ENCODE peak calls at places on chromosomes 2 and 18, in eight cellular contexts. W, S, A, G, L, X, N and F are unnamed samples.
A peak's percentile ranks its signal among the peaks of the same experiment; 100 is the strongest.

GRCh38 chr2:23420091-23420839 is 35.3 kb downstream of the KLHL29 start:
- DNase-seq in S (no peak), W (no peak), A (no peak), X (no peak), G (no peak), L (no peak), N (no peak), F (no peak)

GRCh38 chr2:39736593-39736992 is 42.5 kb downstream of the THUMPD2 start:
- DNase-seq in X (no peak), S (no peak), N (no peak), G (no peak), A (peak; percentile 79), L (peak; percentile 92), W (peak; percentile 77), F (no peak)

GRCh38 chr2:54559593-54560145 is 103.5 kb downstream of the SPTBN1 start:
- DNase-seq in A (peak; percentile 72), W (peak; percentile 86), L (peak; percentile 69), S (peak; percentile 88), N (no peak), X (peak; percentile 36), G (no peak), F (no peak)

GRCh38 chr18:64592246-64592645 is 443.4 kb upstream of the LINC00305 start:
- DNase-seq in A (no peak), L (no peak), S (no peak), W (no peak), X (no peak), G (no peak), N (no peak), F (no peak)

GRCh38 chr2:150109028-150109427 is 378.4 kb downstream of the RND3 start:
- DNase-seq in N (no peak), A (no peak), G (no peak), L (no peak), X (no peak), W (no peak), S (no peak), F (no peak)

GRCh38 chr2:134738150-134738865 is 19.5 kb upstream of the TMEM163 start:
- DNase-seq in S (no peak), A (no peak), N (no peak), G (no peak), W (peak; percentile 7), L (no peak), X (no peak), F (no peak)

GRCh38 chr2:88638743-88639142 is 11.5 kb upstream of the EIF2AK3 start:
- DNase-seq in N (no peak), W (peak; percentile 36), L (no peak), S (no peak), X (no peak), G (no peak), A (no peak), F (no peak)

GRCh38 chr2:235495373-235496238 is 1.8 kb downstream of the AGAP1 start:
- DNase-seq in S (no peak), W (no peak), N (no peak), A (no peak), G (no peak), L (no peak), X (peak; percentile 51), F (no peak)

GRCh38 chr2:54601339-54601738 is 122.1 kb upstream of the EML6 start:
- DNase-seq in G (no peak), X (no peak), S (no peak), L (no peak), A (no peak), W (no peak), N (no peak), F (no peak)

GRCh38 chr2:237540823-237541222 is 25.6 kb upstream of the PRLH start:
- DNase-seq in G (no peak), A (no peak), S (peak; percentile 15), N (peak; percentile 76), W (peak; percentile 76), L (peak; percentile 40), X (no peak), F (peak; percentile 61)

DNA sequence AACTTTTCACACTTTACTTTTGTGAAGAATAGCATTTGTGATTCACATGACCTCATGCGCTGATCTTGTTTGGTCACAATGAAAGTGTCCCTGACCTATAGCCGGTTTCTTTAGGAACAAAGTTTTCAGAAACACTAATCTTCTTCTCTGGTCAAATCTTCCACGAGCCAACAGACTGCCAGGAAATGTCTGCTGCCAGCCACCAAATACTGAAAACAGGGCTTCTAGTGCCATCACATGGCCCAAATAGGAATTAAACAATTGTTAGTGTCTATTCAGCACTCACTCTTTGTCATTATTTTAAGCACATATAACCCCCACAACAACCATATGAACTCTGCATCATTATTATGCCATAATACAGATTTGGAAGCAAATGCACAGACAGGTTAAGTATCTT is 286.5 kb upstream of the SYT4 start:
- DNase-seq in N (no peak), L (peak; percentile 53), A (no peak), X (peak; percentile 72), W (peak; percentile 66), S (peak; percentile 44), G (no peak), F (peak; percentile 16)
- TF ChIP-seq CTCF in N (peak; percentile 45), L (peak; percentile 60), A (peak; percentile 25), X (peak; percentile 78), W (peak; percentile 64), S (peak; percentile 19), G (peak; percentile 51), F (no peak)

GRCh38 chr2:60806595-60806987 is 50.5 kb downstream of the PAPOLG start:
- DNase-seq in G (no peak), X (no peak), L (no peak), S (no peak), A (no peak), W (no peak), N (no peak), F (no peak)
- H3K4me3 ChIP-seq in G (no peak overlapping the region), X (no peak overlapping the region), L (no peak overlapping the region), S (no peak overlapping the region), A (no peak overlapping the region), W (no peak overlapping the region), N (no peak overlapping the region), F (no peak overlapping the region)

GRCh38 chr2:42359304-42359749 is 1.7 kb downstream of the COX7A2L start:
- DNase-seq in G (no peak), S (peak; percentile 23), A (no peak), W (peak; percentile 35), N (no peak), L (no peak), X (no peak), F (peak; percentile 45)

GRCh38 chr2:42360493-42360889 is 526 bp downstream of the COX7A2L start:
- DNase-seq in A (no peak), S (peak; percentile 39), N (no peak), W (no peak), L (no peak), G (no peak), X (peak; percentile 41), F (no peak)

GRCh38 chr2:42359894-42360483 is 1.0 kb downstream of the COX7A2L start:
- DNase-seq in G (no peak), A (no peak), N (no peak), W (peak; percentile 75), S (peak; percentile 85), X (no peak), L (no peak), F (peak; percentile 40)

GRCh38 chr2:42361728-42362298 is 796 bp upstream of the COX7A2L start:
- DNase-seq in L (no peak), W (no peak), G (no peak), N (no peak), S (no peak), A (no peak), X (no peak), F (no peak)

DNA sequence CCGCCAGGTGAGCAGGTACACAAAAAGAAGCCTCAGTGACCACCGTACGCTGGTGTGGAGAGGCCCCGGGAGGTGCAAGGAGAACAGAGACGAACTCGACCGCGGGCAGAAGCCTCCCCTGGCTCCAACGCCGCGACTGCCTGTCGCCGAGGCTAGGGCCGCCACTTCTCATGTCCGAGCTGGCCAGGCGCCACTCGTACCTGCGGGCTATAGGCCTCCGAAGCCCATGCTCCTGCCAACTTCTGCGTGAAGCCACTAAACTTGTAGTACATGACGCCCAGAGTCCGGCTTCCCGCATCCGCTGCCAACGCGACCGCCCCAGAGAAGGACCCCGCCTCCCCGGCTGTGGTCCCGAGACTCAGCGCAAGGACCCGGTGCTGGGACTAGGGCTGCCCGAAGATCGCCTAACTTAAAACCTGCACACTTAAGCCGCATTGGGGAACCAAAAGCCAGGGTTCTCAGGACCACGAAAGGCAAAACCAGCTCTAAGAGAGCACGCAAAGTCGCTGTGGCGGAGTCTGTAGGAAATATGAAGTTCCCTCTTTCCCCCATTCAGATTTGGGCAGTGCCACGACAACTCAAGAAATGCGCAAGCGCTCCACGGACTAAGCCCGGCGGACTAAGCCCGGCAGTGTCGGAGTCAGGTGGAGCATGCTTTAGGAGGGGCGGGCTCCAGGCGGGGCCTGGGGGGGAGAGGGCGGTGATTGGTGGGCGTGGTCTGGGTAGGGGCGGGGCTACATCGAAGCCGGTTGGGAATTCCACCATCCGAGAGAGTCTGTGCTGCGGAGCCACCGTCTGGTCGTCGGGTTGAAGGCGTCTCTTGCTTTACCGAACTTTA is at the start of gene COX7A2L:
- DNase-seq in N (peak; percentile 93), A (peak; percentile 82), X (peak; percentile 97), G (peak; percentile 96), S (peak; percentile 97), W (peak; percentile 99), L (peak; percentile 95), F (peak; percentile 97)
- TF ChIP-seq CTCF in N (no peak), A (peak; percentile 40), X (peak; percentile 44), G (peak; percentile 54), S (peak; percentile 5), W (peak; percentile 60), L (peak; percentile 56), F (peak; percentile 14)

DNA sequence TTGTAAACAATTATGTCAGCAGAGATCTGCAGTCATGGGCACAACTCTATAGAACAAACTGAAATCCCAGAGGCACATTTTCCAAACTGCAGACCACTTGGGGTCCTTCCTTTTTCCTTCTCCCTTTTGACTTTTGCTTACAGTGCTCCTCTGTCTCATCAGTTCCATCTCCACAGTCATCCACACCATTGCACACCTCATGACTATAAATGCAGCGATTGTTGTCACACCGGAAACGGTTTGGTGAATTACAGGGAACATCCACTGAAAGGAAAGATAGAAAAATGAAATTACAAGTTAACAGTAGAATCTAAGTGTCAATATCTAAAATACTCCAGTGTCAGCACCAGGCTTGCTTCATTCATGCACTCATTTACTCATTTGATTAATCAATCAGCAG is 96.4 kb downstream of the DHRS9 start:
- DNase-seq in S (no peak), X (no peak), N (no peak), G (no peak), W (no peak), L (no peak), A (no peak), F (no peak)
- H3K4me3 ChIP-seq in S (no peak overlapping the region), X (no peak overlapping the region), N (no peak overlapping the region), G (no peak overlapping the region), W (no peak overlapping the region), L (no peak overlapping the region), A (no peak overlapping the region), F (no peak overlapping the region)

GRCh38 chr2:158179660-158180059 is 78.0 kb downstream of the UPP2 start:
- DNase-seq in S (peak; percentile 45), N (no peak), A (no peak), X (no peak), L (peak; percentile 25), W (peak; percentile 72), G (no peak), F (peak; percentile 33)
- TF ChIP-seq CTCF in S (peak; percentile 30), N (peak; percentile 15), A (peak; percentile 1), X (peak; percentile 46), L (peak; percentile 23), W (peak; percentile 54), G (peak; percentile 62), F (peak; percentile 27)